ENCODE peak calls at places on chromosomes 2 and 18, in six cellular contexts. G is stimulated activated CD4-positive, alpha-beta T cell treated with anti-CD3 and anti-CD28 coated beads, Interleukin-15, amount 100 ng/mL, for 48 hours; O is HFFc6; K is GM12892; P is NCI-H2029; F is foreskin melanocyte. I is an unnamed sample.

GRCh38 chr2:71082402-71083252 is 14.2 kb downstream of the NAGK start:
- DNase-seq in G (peak), O (no peak), K (no peak), P (no peak), F (no peak), I (no peak)

GRCh38 chr2:188380280-188380679 is 88.6 kb downstream of the GULP1 start:
- DNase-seq in G (no peak), O (no peak), K (no peak), P (no peak), F (no peak), I (no peak)

GRCh38 chr18:59101830-59102414 is 37.8 kb upstream of the SEC11C start:
- DNase-seq in G (no peak), O (no peak), K (no peak), P (no peak), F (no peak), I (no peak)

GRCh38 chr2:142585785-142586184 is 291.7 kb upstream of the KYNU start:
- DNase-seq in G (no peak), O (no peak), K (no peak), P (no peak), F (no peak), I (no peak)

GRCh38 chr18:11937874-11938478 is 29.9 kb upstream of the MPPE1 start:
- DNase-seq in G (peak), O (peak), K (peak), P (peak), F (peak), I (peak)

GRCh38 chr2:74944987-74945782 is 13.3 kb upstream of the POLE4 start:
- DNase-seq in G (no peak), O (peak), K (no peak), P (no peak), F (peak), I (no peak)

GRCh38 chr2:78411284-78411683 is 614.2 kb upstream of the REG3G start:
- DNase-seq in G (no peak), O (no peak), K (no peak), P (no peak), F (peak), I (no peak)

GRCh38 chr18:76721207-76721996 is 101.0 kb upstream of the ZNF236 start:
- DNase-seq in G (peak), O (no peak), K (no peak), P (no peak), F (no peak), I (no peak)

GRCh38 chr2:79125721-79125985 is 5.4 kb downstream of the REG1A start:
- DNase-seq in G (no peak), O (no peak), K (no peak), P (no peak), F (no peak), I (no peak)

GRCh38 chr2:160394153-160394552 is 99.5 kb downstream of the RBMS1 start:
- DNase-seq in G (no peak), O (no peak), K (peak), P (no peak), F (no peak), I (no peak)

GRCh38 chr18:8562914-8563313 is 46.3 kb upstream of the RAB12 start:
- DNase-seq in G (no peak), O (no peak), K (no peak), P (no peak), F (no peak), I (no peak)

GRCh38 chr2:101328474-101329007 is 20.0 kb upstream of the RNF149 start:
- DNase-seq in G (no peak), O (peak), K (no peak), P (no peak), F (no peak), I (peak)

GRCh38 chr2:169291517-169291916 is 70.8 kb downstream of the LRP2 start:
- DNase-seq in G (no peak), O (no peak), K (no peak), P (no peak), F (no peak), I (no peak)

GRCh38 chr2:181411105-181411849 is 45.9 kb upstream of the ITGA4 start:
- DNase-seq in G (no peak), O (no peak), K (no peak), P (peak), F (no peak), I (peak)

GRCh38 chr18:36828157-36828629 is 609 bp downstream of the TPGS2 start:
- DNase-seq in G (peak), O (peak), K (no peak), P (no peak), F (peak), I (no peak)

GRCh38 chr2:190649035-190649797 is at the start of gene NAB1:
- DNase-seq in G (peak), O (no peak), K (peak), P (no peak), F (no peak), I (peak)

GRCh38 chr2:157032019-157032418 is 225.5 kb upstream of the GALNT5 start:
- DNase-seq in G (no peak), O (peak), K (no peak), P (no peak), F (peak), I (no peak)

GRCh38 chr2:175166216-175166824 is 1.7 kb downstream of the ATF2 start:
- DNase-seq in G (no peak), O (no peak), K (no peak), P (no peak), F (no peak), I (no peak)

GRCh38 chr2:61471905-61472805 is 1.3 kb upstream of the USP34 start:
- DNase-seq in G (peak), O (peak), K (no peak), P (peak), F (peak), I (peak)

GRCh38 chr2:45330617-45331016 is 280.4 kb downstream of the SRBD1 start:
- DNase-seq in G (no peak), O (no peak), K (no peak), P (peak), F (no peak), I (no peak)

GRCh38 chr2:46469116-46469515 is 10.2 kb upstream of the TMEM247 start:
- DNase-seq in G (no peak), O (no peak), K (no peak), P (no peak), F (no peak), I (no peak)

GRCh38 chr2:109063326-109063670 is 65.7 kb upstream of the SH3RF3 start:
- DNase-seq in G (no peak), O (no peak), K (no peak), P (no peak), F (no peak), I (peak)

GRCh38 chr2:219362524-219363164 is 25.1 kb downstream of the DNPEP start:
- DNase-seq in G (no peak), O (peak), K (no peak), P (peak), F (no peak), I (no peak)

GRCh38 chr2:207791579-207792243 is 22.0 kb upstream of the FZD5 start:
- DNase-seq in G (no peak), O (no peak), K (no peak), P (no peak), F (no peak), I (no peak)

GRCh38 chr2:147689510-147689909 is 155.3 kb upstream of the ACVR2A start:
- DNase-seq in G (no peak), O (no peak), K (peak), P (no peak), F (no peak), I (no peak)

GRCh38 chr18:59022167-59022945 is 117.3 kb upstream of the SEC11C start:
- DNase-seq in G (no peak), O (no peak), K (no peak), P (no peak), F (no peak), I (peak)

GRCh38 chr2:50143822-50144575 is 887.9 kb downstream of the NRXN1 start:
- DNase-seq in G (no peak), O (no peak), K (peak), P (peak), F (peak), I (peak)

GRCh38 chr2:40497251-40497859 is 45.5 kb upstream of the SLC8A1 start:
- DNase-seq in G (no peak), O (no peak), K (no peak), P (no peak), F (no peak), I (no peak)

GRCh38 chr2:38439226-38439612 is 62.1 kb upstream of the ATL2 start:
- DNase-seq in G (no peak), O (no peak), K (no peak), P (no peak), F (peak), I (no peak)

GRCh38 chr2:64562148-64562784 is 38.1 kb downstream of the AFTPH start:
- DNase-seq in G (no peak), O (peak), K (no peak), P (no peak), F (no peak), I (peak)

GRCh38 chr2:137886432-137886831 is 77.8 kb upstream of the HNMT start:
- DNase-seq in G (no peak), O (no peak), K (no peak), P (no peak), F (no peak), I (peak)

GRCh38 chr2:1997409-1997808 is 253.1 kb upstream of the PXDN start:
- DNase-seq in G (no peak), O (no peak), K (no peak), P (no peak), F (no peak), I (no peak)

GRCh38 chr18:44213288-44213687 is 467.4 kb upstream of the SETBP1 start:
- DNase-seq in G (no peak), O (no peak), K (no peak), P (no peak), F (no peak), I (no peak)

GRCh38 chr2:225937625-225938024 is 538.1 kb downstream of the NYAP2 start:
- DNase-seq in G (no peak), O (no peak), K (no peak), P (no peak), F (peak), I (no peak)

GRCh38 chr2:152335851-152336102 is 803 bp downstream of the FMNL2 start:
- DNase-seq in G (no peak), O (no peak), K (peak), P (no peak), F (no peak), I (no peak)

I was measured in NCI-H510A treated with DMSO at 0.1 percent for 48 hours.